ENCODE peak calls at places on chromosomes 4 and X, in four cellular contexts. One of them, this sample, is unnamed.

GRCh38 chrX:40105016-40105790 is 7.4 kb upstream of the BCOR start:
- DNase-seq in PC-9: peak; percentile 19
- DNase-seq in anterior cingulate cortex: peak; percentile 43
- DNase-seq in sciatic nerve: no peak
- DNase-seq in this sample: no peak

GRCh38 chrX:36087366-36087765 is 167.8 kb downstream of the CFAP47 start:
- DNase-seq in PC-9: no peak
- DNase-seq in anterior cingulate cortex: no peak
- DNase-seq in sciatic nerve: no peak
- DNase-seq in this sample: no peak

GRCh38 chr4:8235224-8235623 is 34.3 kb upstream of the HTRA3 start:
- DNase-seq in PC-9: no peak
- DNase-seq in anterior cingulate cortex: no peak
- DNase-seq in sciatic nerve: no peak
- DNase-seq in this sample: no peak

GRCh38 chr4:7798215-7798995 is 141.3 kb downstream of the AFAP1 start:
- DNase-seq in PC-9: no peak
- DNase-seq in anterior cingulate cortex: no peak
- DNase-seq in sciatic nerve: no peak
- DNase-seq in this sample: no peak

GRCh38 chr4:168743576-168743975 is 246.7 kb downstream of the PALLD start:
- DNase-seq in PC-9: no peak
- DNase-seq in anterior cingulate cortex: no peak
- DNase-seq in sciatic nerve: no peak
- DNase-seq in this sample: no peak

GRCh38 chrX:102765794-102766193 is 45.3 kb downstream of the GPRASP3 start:
- DNase-seq in PC-9: no peak
- DNase-seq in anterior cingulate cortex: no peak
- DNase-seq in sciatic nerve: no peak
- DNase-seq in this sample: no peak

GRCh38 chrX:47380268-47380667 is 9.9 kb downstream of the ZNF157 start:
- DNase-seq in PC-9: no peak
- DNase-seq in anterior cingulate cortex: no peak
- DNase-seq in sciatic nerve: no peak
- DNase-seq in this sample: no peak

GRCh38 chrX:109489174-109489573 is 7.3 kb upstream of the GUCY2F start:
- DNase-seq in PC-9: no peak
- DNase-seq in anterior cingulate cortex: no peak
- DNase-seq in sciatic nerve: no peak
- DNase-seq in this sample: no peak

GRCh38 chrX:129565046-129565649 is 25.1 kb downstream of the OCRL start:
- DNase-seq in PC-9: no peak
- DNase-seq in anterior cingulate cortex: no peak
- DNase-seq in sciatic nerve: no peak
- DNase-seq in this sample: no peak

GRCh38 chrX:1205681-1206611 is 6.5 kb downstream of the CRLF2 start:
- DNase-seq in PC-9: peak; percentile 47
- DNase-seq in anterior cingulate cortex: no peak
- DNase-seq in sciatic nerve: peak; percentile 34
- DNase-seq in this sample: no peak

GRCh38 chrX:22345884-22346283 is 73.2 kb downstream of the CBLL2 start:
- DNase-seq in PC-9: no peak
- DNase-seq in anterior cingulate cortex: no peak
- DNase-seq in sciatic nerve: no peak
- DNase-seq in this sample: no peak

GRCh38 chr4:17535906-17536305 is 20.9 kb downstream of the CLRN2 start:
- DNase-seq in PC-9: no peak
- DNase-seq in anterior cingulate cortex: no peak
- DNase-seq in sciatic nerve: no peak
- DNase-seq in this sample: no peak

GRCh38 chr4:113064244-113064643 is 14.8 kb downstream of the ANK2 start:
- DNase-seq in PC-9: no peak
- DNase-seq in anterior cingulate cortex: no peak
- DNase-seq in sciatic nerve: no peak
- DNase-seq in this sample: no peak

GRCh38 chr4:157052429-157053040 is 23.4 kb upstream of the GLRB start:
- DNase-seq in PC-9: no peak
- DNase-seq in anterior cingulate cortex: no peak
- DNase-seq in sciatic nerve: no peak
- DNase-seq in this sample: no peak

GRCh38 chr4:182827981-182828677 is 89.1 kb downstream of the DCTD start:
- DNase-seq in PC-9: no peak
- DNase-seq in anterior cingulate cortex: no peak
- DNase-seq in sciatic nerve: no peak
- DNase-seq in this sample: no peak